ENCODE peak calls at places on chromosomes 1 and 21, in five cellular contexts. L, U, C, J and I are unnamed samples.

GRCh38 chr21:39842741-39843146 is 24.5 kb upstream of the PCP4 start:
- DNase-seq in L (no peak), U (no peak), C (no peak), J (no peak), I (no peak)

GRCh38 chr1:94240822-94241221 is 3.4 kb upstream of the ARHGAP29 start:
- DNase-seq in L (no peak), U (no peak), C (no peak), J (no peak), I (no peak)

GRCh38 chr1:105137543-105138444 is 1388.1 kb downstream of the AMY1C start:
- DNase-seq in L (peak; percentile 33), U (no peak), C (no peak), J (no peak), I (no peak)

GRCh38 chr1:53025778-53026131 is 36.3 kb upstream of the PODN start:
- DNase-seq in L (no peak), U (no peak), C (no peak), J (no peak), I (no peak)

GRCh38 chr1:101738475-101738874 is 258.3 kb downstream of the OLFM3 start:
- DNase-seq in L (no peak), U (no peak), C (peak; percentile 1), J (no peak), I (no peak)

GRCh38 chr1:200699871-200700270 is 30.2 kb upstream of the DDX59 start:
- DNase-seq in L (no peak), U (no peak), C (peak; percentile 14), J (no peak), I (no peak)

GRCh38 chr21:29343517-29343916 is 44.8 kb downstream of the BACH1 start:
- DNase-seq in L (no peak), U (no peak), C (peak; percentile 23), J (no peak), I (no peak)

GRCh38 chr1:7384679-7385078 is 386.4 kb upstream of the VAMP3 start:
- DNase-seq in L (no peak), U (no peak), C (no peak), J (no peak), I (no peak)

GRCh38 chr1:35451125-35451528 is 106.1 kb downstream of the KIAA0319L start:
- DNase-seq in L (peak; percentile 64), U (peak; percentile 69), C (peak; percentile 59), J (peak; percentile 42), I (peak; percentile 64)

GRCh38 chr1:117014209-117014608 is 12.6 kb downstream of the CD101 start:
- DNase-seq in L (no peak), U (no peak), C (no peak), J (no peak), I (no peak)

GRCh38 chr1:216119600-216119999 is 303.6 kb downstream of the USH2A start:
- DNase-seq in L (peak; percentile 27), U (no peak), C (peak; percentile 14), J (no peak), I (no peak)

DNA sequence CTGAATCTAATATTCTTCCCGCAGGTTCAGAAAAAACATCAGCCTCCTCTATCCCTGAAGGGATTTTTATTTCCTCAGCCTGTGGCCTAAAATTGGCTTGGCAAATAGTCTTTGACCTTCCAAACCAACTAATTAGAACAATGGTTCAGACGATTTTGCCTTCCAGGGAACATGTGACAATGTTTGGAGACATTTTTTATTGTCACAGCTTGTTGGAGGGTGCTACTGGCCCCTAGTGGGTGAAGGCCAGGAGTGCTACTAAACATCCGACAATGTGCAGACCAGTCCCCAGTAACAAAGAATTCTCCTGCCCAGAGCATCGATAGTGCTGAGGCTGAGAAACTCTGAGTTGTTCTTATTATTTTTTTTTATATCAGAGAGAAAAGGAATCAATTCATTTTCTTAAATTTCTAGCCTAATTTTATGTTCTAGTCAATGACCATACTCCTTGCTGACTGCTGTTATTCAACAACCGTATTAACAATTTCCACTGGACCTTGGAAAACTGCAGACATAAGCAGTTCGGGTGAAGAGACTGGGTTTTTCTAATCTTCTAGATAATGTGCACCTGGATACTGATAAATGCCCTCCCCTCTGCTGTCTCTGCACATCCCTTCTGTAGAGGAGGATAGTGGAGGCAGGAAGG is 280.7 kb downstream of the LMX1A start:
- DNase-seq in L (no peak), U (no peak), C (no peak), J (no peak), I (no peak)
- TF ChIP-seq CTCF in L (no peak), U (no peak), C (peak; percentile 71), J (peak; percentile 67), I (peak; percentile 80)

GRCh38 chr1:169070958-169071357 is 35.5 kb upstream of the ATP1B1 start:
- DNase-seq in L (no peak), U (no peak), C (no peak), J (no peak), I (no peak)
- TF ChIP-seq CTCF in L (no peak), U (no peak), C (no peak), J (no peak), I (no peak)

DNA sequence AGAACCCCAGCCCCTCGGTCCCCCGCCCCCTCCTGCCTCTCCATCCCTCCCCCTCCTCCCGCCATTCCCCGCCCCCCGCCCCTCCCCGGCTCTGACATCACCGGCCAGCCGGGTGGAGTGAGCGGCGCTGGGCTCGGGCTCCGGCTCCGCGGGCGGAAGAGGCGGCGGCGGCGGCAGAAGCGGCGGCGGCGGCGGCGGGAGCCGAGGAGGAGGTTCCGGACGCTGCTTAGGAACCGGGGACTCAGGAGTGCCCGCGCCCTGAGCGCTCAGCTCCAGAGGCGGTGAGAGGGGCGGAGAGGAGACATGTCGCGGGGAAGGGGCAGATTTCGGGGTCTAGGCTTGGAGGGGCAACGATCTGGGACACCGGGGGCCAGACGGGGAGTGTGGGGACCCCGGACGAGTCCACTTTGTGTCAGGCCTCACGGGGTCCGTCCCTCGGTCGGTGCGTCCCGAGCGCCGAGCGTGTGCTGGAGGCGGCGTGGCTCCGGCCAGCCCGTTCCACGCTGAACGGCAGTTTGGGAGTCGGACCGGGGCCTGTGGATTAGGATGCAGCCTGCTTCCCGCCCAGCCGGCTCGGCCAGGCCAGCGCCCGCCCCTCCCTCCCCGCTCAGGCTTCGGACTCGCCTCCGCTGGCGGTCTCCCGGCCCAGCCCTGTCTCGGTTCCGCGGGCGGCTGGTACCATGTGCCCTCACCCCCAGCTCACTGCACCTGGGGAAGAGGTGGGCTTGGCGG is at the start of gene PEA15:
- DNase-seq in L (peak; percentile 90), U (peak; percentile 67), C (no peak), J (peak; percentile 60), I (peak; percentile 50)
- TF ChIP-seq CTCF in L (no peak), U (no peak), C (no peak), J (no peak), I (no peak)

DNA sequence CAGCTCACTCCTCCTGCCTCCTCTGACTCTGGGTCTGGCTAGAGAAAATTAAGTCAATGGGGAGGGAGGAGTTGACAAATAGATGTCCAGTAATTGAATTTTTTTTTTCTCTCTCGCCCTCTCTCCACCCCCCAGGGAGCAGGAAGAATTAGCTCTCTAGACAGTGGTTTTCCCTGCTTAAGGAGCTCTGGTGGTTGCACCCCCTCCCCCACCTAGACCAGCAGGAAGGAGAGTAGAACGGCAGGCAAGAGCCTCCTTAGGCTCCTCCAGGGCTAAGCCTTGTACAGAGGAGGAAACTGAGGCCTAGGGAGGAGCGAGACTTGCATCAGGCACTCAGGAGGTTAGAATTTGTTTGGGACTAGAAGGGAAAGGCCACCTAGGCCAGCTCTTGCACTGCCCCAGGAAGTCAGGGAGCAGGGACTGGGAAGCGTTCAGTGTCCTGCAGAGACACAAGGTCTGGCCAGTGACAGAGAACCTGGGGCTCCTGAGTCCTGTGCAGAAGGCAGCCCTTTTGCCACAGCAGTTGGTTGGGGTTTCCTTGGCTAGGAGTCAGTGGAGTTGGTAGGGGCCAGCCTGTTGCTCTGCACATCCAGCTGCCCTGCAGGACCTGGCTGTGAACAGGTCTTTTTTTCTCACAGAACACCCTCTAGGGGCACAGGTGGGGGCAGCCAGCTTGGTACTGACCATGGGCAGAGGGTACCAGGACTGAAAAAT is 49.5 kb upstream of the ACOT11 start:
- DNase-seq in L (no peak), U (no peak), C (no peak), J (no peak), I (no peak)
- TF ChIP-seq CTCF in L (no peak), U (no peak), C (no peak), J (no peak), I (no peak)

GRCh38 chr1:2212542-2213491 is 15.3 kb upstream of the SKI start:
- DNase-seq in L (peak; percentile 65), U (no peak), C (peak; percentile 91), J (peak; percentile 81), I (no peak)
- TF ChIP-seq CTCF in L (no peak), U (no peak), C (peak; percentile 23), J (no peak), I (peak; percentile 26)